ENCODE peak calls at places on chromosomes 5 and 9, in ten cellular contexts. One of them, this sample, is unnamed.

GRCh38 chr5:1895771-1896420 is 13.2 kb upstream of the IRX4 start:
- DNase-seq in BE2C: peak; percentile 1
- DNase-seq in A673: no peak
- DNase-seq in HCT116: no peak
- DNase-seq in astrocyte of the cerebellum: no peak
- DNase-seq in body of pancreas: no peak
- DNase-seq in endothelial cell: no peak
- DNase-seq in PC-9: no peak
- DNase-seq in fibroblast of lung: no peak
- DNase-seq in neural progenitor cell: no peak
- DNase-seq in this sample: no peak

GRCh38 chr5:106292654-106293053 is 1378.1 kb downstream of the EFNA5 start:
- DNase-seq in HCT116: no peak
- DNase-seq in PC-9: no peak
- DNase-seq in neural progenitor cell: no peak
- DNase-seq in A673: no peak
- DNase-seq in fibroblast of lung: peak; percentile 72
- DNase-seq in body of pancreas: no peak
- DNase-seq in endothelial cell: no peak
- DNase-seq in astrocyte of the cerebellum: no peak
- DNase-seq in BE2C: no peak
- DNase-seq in this sample: no peak

GRCh38 chr5:177426566-177427210 is at the start of gene GRK6:
- DNase-seq in BE2C: no peak
- DNase-seq in HCT116: no peak
- DNase-seq in A673: peak; percentile 39
- DNase-seq in PC-9: peak; percentile 69
- DNase-seq in neural progenitor cell: no peak
- DNase-seq in fibroblast of lung: no peak
- DNase-seq in body of pancreas: peak; percentile 57
- DNase-seq in endothelial cell: no peak
- DNase-seq in astrocyte of the cerebellum: no peak
- DNase-seq in this sample: no peak

GRCh38 chr9:78515108-78515507 is 218.2 kb downstream of the PSAT1 start:
- DNase-seq in PC-9: no peak
- DNase-seq in A673: no peak
- DNase-seq in neural progenitor cell: no peak
- DNase-seq in astrocyte of the cerebellum: no peak
- DNase-seq in fibroblast of lung: no peak
- DNase-seq in endothelial cell: no peak
- DNase-seq in HCT116: no peak
- DNase-seq in body of pancreas: no peak
- DNase-seq in BE2C: no peak
- DNase-seq in this sample: no peak

GRCh38 chr9:93095205-93096130 is 549 bp upstream of the CARD19 start:
- DNase-seq in endothelial cell: peak; percentile 100
- DNase-seq in PC-9: peak; percentile 100
- DNase-seq in HCT116: peak; percentile 96
- DNase-seq in astrocyte of the cerebellum: peak; percentile 94
- DNase-seq in neural progenitor cell: peak; percentile 100
- DNase-seq in fibroblast of lung: peak; percentile 95
- DNase-seq in body of pancreas: peak; percentile 100
- DNase-seq in BE2C: peak; percentile 100
- DNase-seq in A673: peak; percentile 99
- DNase-seq in this sample: peak; percentile 64

GRCh38 chr5:150122158-150122510 is 33.5 kb downstream of the PDGFRB start:
- DNase-seq in body of pancreas: no peak
- DNase-seq in neural progenitor cell: peak; percentile 61
- DNase-seq in endothelial cell: no peak
- DNase-seq in fibroblast of lung: no peak
- DNase-seq in astrocyte of the cerebellum: no peak
- DNase-seq in A673: no peak
- DNase-seq in PC-9: peak; percentile 57
- DNase-seq in BE2C: no peak
- DNase-seq in HCT116: no peak
- DNase-seq in this sample: no peak

GRCh38 chr9:73215249-73215648 is 63.6 kb downstream of the ANXA1 start:
- DNase-seq in body of pancreas: no peak
- DNase-seq in fibroblast of lung: no peak
- DNase-seq in astrocyte of the cerebellum: no peak
- DNase-seq in PC-9: no peak
- DNase-seq in HCT116: no peak
- DNase-seq in BE2C: no peak
- DNase-seq in neural progenitor cell: peak; percentile 41
- DNase-seq in A673: no peak
- DNase-seq in endothelial cell: no peak
- DNase-seq in this sample: no peak

GRCh38 chr5:131423056-131423455 is 159.2 kb downstream of the CDC42SE2 start:
- DNase-seq in BE2C: peak; percentile 23
- DNase-seq in fibroblast of lung: peak; percentile 19
- DNase-seq in HCT116: no peak
- DNase-seq in astrocyte of the cerebellum: peak; percentile 20
- DNase-seq in neural progenitor cell: peak; percentile 56
- DNase-seq in A673: peak; percentile 44
- DNase-seq in PC-9: no peak
- DNase-seq in endothelial cell: peak; percentile 9
- DNase-seq in body of pancreas: no peak
- DNase-seq in this sample: no peak

GRCh38 chr9:137028281-137029057 is 432 bp upstream of the ABCA2 start:
- DNase-seq in PC-9: peak; percentile 72
- DNase-seq in BE2C: peak; percentile 83
- DNase-seq in fibroblast of lung: no peak
- DNase-seq in HCT116: no peak
- DNase-seq in endothelial cell: peak; percentile 65
- DNase-seq in neural progenitor cell: peak; percentile 95
- DNase-seq in astrocyte of the cerebellum: no peak
- DNase-seq in A673: peak; percentile 81
- DNase-seq in body of pancreas: peak; percentile 83
- DNase-seq in this sample: no peak

GRCh38 chr9:137028013-137028280 is at the start of gene ABCA2:
- DNase-seq in endothelial cell: no peak
- DNase-seq in PC-9: no peak
- DNase-seq in BE2C: no peak
- DNase-seq in HCT116: no peak
- DNase-seq in fibroblast of lung: peak; percentile 23
- DNase-seq in astrocyte of the cerebellum: no peak
- DNase-seq in neural progenitor cell: no peak
- DNase-seq in A673: no peak
- DNase-seq in body of pancreas: no peak
- DNase-seq in this sample: no peak

GRCh38 chr9:137030528-137030927 is 1.4 kb downstream of the FUT7 start:
- DNase-seq in body of pancreas: no peak
- DNase-seq in fibroblast of lung: no peak
- DNase-seq in PC-9: no peak
- DNase-seq in astrocyte of the cerebellum: no peak
- DNase-seq in HCT116: no peak
- DNase-seq in neural progenitor cell: no peak
- DNase-seq in BE2C: no peak
- DNase-seq in endothelial cell: no peak
- DNase-seq in A673: no peak
- DNase-seq in this sample: no peak

GRCh38 chr9:137030006-137030405 is 1.9 kb downstream of the FUT7 start:
- DNase-seq in A673: no peak
- DNase-seq in endothelial cell: no peak
- DNase-seq in fibroblast of lung: no peak
- DNase-seq in body of pancreas: no peak
- DNase-seq in BE2C: no peak
- DNase-seq in HCT116: no peak
- DNase-seq in neural progenitor cell: no peak
- DNase-seq in astrocyte of the cerebellum: no peak
- DNase-seq in PC-9: no peak
- DNase-seq in this sample: no peak

DNA sequence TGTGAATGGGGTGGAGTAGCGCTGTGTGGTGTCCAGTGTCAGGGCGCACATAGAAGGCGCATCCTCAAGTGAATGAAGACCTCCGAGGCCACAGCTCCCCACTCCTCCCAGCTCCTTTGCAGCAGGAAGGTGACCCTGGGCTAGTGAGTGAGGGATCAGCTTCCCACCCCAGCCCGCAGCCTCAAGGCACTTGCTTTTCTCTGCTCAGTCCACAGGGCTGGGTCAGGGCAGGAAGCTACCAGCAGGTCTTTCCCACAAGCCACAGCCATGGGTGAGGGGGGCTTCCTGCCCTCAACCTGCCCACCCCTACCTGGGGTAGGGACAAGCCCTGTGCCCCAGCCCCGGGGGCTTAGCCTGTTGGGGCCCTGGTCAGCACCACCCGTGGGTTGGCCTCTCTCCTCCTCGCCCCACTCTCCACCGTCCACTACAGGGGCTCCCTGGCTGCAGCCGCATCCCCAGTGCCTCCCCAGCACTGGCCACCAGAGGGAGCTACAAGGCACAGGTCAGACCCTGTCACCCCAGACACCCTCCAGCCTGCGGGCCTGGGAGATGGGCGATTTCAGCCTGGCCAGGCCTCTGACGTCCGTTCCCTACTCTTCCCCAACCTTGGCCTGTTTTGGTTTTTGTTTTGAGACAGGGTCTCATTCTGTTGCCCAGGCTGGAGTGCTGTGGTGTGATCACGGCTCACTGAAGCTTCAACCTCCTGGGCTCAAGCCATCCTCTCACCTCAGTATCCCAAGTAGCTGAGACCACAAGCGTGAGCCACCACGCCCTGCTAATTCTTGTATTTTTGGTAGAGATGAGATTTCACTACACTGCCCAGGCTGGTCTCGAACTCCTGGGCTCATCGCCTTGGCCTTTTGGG is 1.3 kb upstream of the ABCA2 start:
- DNase-seq in body of pancreas: peak; percentile 82
- DNase-seq in fibroblast of lung: peak; percentile 26
- DNase-seq in BE2C: peak; percentile 88
- DNase-seq in astrocyte of the cerebellum: no peak
- DNase-seq in A673: peak; percentile 56
- DNase-seq in HCT116: no peak
- DNase-seq in PC-9: peak; percentile 86
- DNase-seq in neural progenitor cell: peak; percentile 86
- DNase-seq in endothelial cell: peak; percentile 88
- DNase-seq in this sample: no peak
- TF ChIP-seq CTCF in body of pancreas: peak; percentile 78
- TF ChIP-seq CTCF in fibroblast of lung: peak; percentile 78
- TF ChIP-seq CTCF in BE2C: peak; percentile 93
- TF ChIP-seq CTCF in astrocyte of the cerebellum: peak; percentile 96
- TF ChIP-seq CTCF in A673: peak; percentile 95
- TF ChIP-seq CTCF in HCT116: peak; percentile 97
- TF ChIP-seq CTCF in PC-9: peak; percentile 86
- TF ChIP-seq CTCF in neural progenitor cell: peak; percentile 94
- TF ChIP-seq CTCF in endothelial cell: peak; percentile 66
- TF ChIP-seq CTCF in this sample: peak; percentile 92

GRCh38 chr5:142110046-142110531 is 1.5 kb downstream of the NDFIP1 start:
- DNase-seq in HCT116: no peak
- DNase-seq in neural progenitor cell: no peak
- DNase-seq in A673: peak; percentile 36
- DNase-seq in fibroblast of lung: peak; percentile 33
- DNase-seq in astrocyte of the cerebellum: no peak
- DNase-seq in PC-9: no peak
- DNase-seq in BE2C: no peak
- DNase-seq in body of pancreas: peak; percentile 13
- DNase-seq in endothelial cell: no peak
- DNase-seq in this sample: no peak

GRCh38 chr5:142107729-142108431 is 699 bp upstream of the NDFIP1 start:
- DNase-seq in fibroblast of lung: no peak
- DNase-seq in PC-9: no peak
- DNase-seq in endothelial cell: no peak
- DNase-seq in body of pancreas: no peak
- DNase-seq in astrocyte of the cerebellum: no peak
- DNase-seq in A673: no peak
- DNase-seq in BE2C: no peak
- DNase-seq in HCT116: no peak
- DNase-seq in neural progenitor cell: no peak
- DNase-seq in this sample: no peak

GRCh38 chr5:142110988-142111687 is 2.6 kb downstream of the NDFIP1 start:
- DNase-seq in PC-9: no peak
- DNase-seq in fibroblast of lung: no peak
- DNase-seq in astrocyte of the cerebellum: no peak
- DNase-seq in A673: no peak
- DNase-seq in endothelial cell: no peak
- DNase-seq in neural progenitor cell: no peak
- DNase-seq in BE2C: no peak
- DNase-seq in HCT116: no peak
- DNase-seq in body of pancreas: no peak
- DNase-seq in this sample: no peak

GRCh38 chr5:142109356-142110045 is 922 bp downstream of the NDFIP1 start:
- DNase-seq in A673: peak; percentile 44
- DNase-seq in fibroblast of lung: peak; percentile 31
- DNase-seq in neural progenitor cell: peak; percentile 39
- DNase-seq in astrocyte of the cerebellum: no peak
- DNase-seq in BE2C: peak; percentile 16
- DNase-seq in endothelial cell: no peak
- DNase-seq in body of pancreas: peak; percentile 28
- DNase-seq in PC-9: no peak
- DNase-seq in HCT116: no peak
- DNase-seq in this sample: no peak

DNA sequence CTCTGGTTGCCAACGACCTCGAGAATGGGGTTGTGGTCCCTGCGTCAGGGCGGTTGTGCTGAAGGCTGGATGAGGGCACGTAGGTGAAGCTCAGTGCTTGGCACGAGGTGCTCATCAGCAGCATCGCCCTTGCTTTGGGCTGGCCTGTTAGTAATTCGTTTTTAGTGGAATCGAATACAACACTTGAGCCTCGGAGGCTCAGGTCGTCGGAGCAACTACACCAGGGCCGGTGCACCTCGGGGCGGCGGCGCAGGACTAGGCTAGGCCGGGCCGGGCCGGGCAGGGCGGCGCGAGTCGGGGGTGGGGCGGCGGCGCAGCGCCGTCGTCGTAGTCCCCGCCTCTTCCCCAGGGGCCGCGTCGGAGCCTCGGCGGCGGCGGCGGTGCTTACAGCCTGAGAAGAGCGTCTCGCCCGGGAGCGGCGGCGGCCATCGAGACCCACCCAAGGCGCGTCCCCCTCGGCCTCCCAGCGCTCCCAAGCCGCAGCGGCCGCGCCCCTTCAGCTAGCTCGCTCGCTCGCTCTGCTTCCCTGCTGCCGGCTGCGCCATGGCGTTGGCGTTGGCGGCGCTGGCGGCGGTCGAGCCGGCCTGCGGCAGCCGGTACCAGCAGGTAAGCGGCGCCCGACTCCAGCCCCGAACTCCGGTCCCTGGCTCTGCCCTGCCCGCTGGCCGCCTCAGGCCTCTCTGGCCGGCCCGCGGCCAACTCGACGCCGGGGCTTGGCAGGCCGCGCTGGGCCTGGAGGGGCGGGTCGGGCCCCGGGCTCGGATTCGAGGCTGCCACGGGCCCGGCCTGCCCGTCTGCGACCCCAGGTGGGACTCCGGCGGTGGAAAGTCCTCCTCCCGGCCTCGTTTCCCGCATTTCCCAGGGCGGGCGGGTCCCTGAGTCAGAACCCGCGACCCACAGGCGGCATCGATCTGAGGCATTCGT is at the start of gene NDFIP1:
- DNase-seq in BE2C: peak; percentile 90
- DNase-seq in neural progenitor cell: peak; percentile 93
- DNase-seq in A673: peak; percentile 86
- DNase-seq in endothelial cell: peak; percentile 85
- DNase-seq in PC-9: peak; percentile 83
- DNase-seq in fibroblast of lung: peak; percentile 78
- DNase-seq in astrocyte of the cerebellum: peak; percentile 41
- DNase-seq in body of pancreas: peak; percentile 89
- DNase-seq in HCT116: peak; percentile 28
- DNase-seq in this sample: no peak
- TF ChIP-seq CTCF in BE2C: no peak
- TF ChIP-seq CTCF in neural progenitor cell: no peak
- TF ChIP-seq CTCF in A673: no peak
- TF ChIP-seq CTCF in endothelial cell: no peak
- TF ChIP-seq CTCF in PC-9: no peak
- TF ChIP-seq CTCF in fibroblast of lung: no peak
- TF ChIP-seq CTCF in astrocyte of the cerebellum: no peak
- TF ChIP-seq CTCF in body of pancreas: peak; percentile 49
- TF ChIP-seq CTCF in HCT116: no peak
- TF ChIP-seq CTCF in this sample: no peak

GRCh38 chr9:37301369-37302172 is 120.9 kb upstream of the GRHPR start:
- DNase-seq in BE2C: no peak
- DNase-seq in HCT116: no peak
- DNase-seq in PC-9: no peak
- DNase-seq in A673: no peak
- DNase-seq in endothelial cell: no peak
- DNase-seq in fibroblast of lung: no peak
- DNase-seq in body of pancreas: no peak
- DNase-seq in neural progenitor cell: no peak
- DNase-seq in astrocyte of the cerebellum: no peak
- DNase-seq in this sample: no peak
- TF ChIP-seq CTCF in BE2C: no peak
- TF ChIP-seq CTCF in HCT116: no peak
- TF ChIP-seq CTCF in PC-9: no peak
- TF ChIP-seq CTCF in A673: no peak
- TF ChIP-seq CTCF in endothelial cell: no peak
- TF ChIP-seq CTCF in fibroblast of lung: no peak
- TF ChIP-seq CTCF in body of pancreas: no peak
- TF ChIP-seq CTCF in neural progenitor cell: no peak
- TF ChIP-seq CTCF in astrocyte of the cerebellum: no peak
- TF ChIP-seq CTCF in this sample: no peak

GRCh38 chr5:73985145-73985544 is 359.1 kb downstream of the ARHGEF28 start:
- DNase-seq in BE2C: peak; percentile 34
- DNase-seq in neural progenitor cell: peak; percentile 40
- DNase-seq in HCT116: peak; percentile 7
- DNase-seq in body of pancreas: peak; percentile 17
- DNase-seq in astrocyte of the cerebellum: no peak
- DNase-seq in endothelial cell: peak; percentile 20
- DNase-seq in fibroblast of lung: peak; percentile 45
- DNase-seq in PC-9: peak; percentile 25
- DNase-seq in A673: peak; percentile 13
- DNase-seq in this sample: no peak
- TF ChIP-seq CTCF in BE2C: peak; percentile 66
- TF ChIP-seq CTCF in neural progenitor cell: peak; percentile 61
- TF ChIP-seq CTCF in HCT116: peak; percentile 46
- TF ChIP-seq CTCF in body of pancreas: peak; percentile 34
- TF ChIP-seq CTCF in astrocyte of the cerebellum: peak; percentile 50
- TF ChIP-seq CTCF in endothelial cell: peak; percentile 42
- TF ChIP-seq CTCF in fibroblast of lung: peak; percentile 31
- TF ChIP-seq CTCF in PC-9: peak; percentile 73
- TF ChIP-seq CTCF in A673: peak; percentile 27
- TF ChIP-seq CTCF in this sample: peak; percentile 46

This sample was measured in epithelial cell of proximal tubule.